ENCODE peak calls at places on chromosomes 12 and 14, in five cellular contexts. M is hypothalamus, D is AG10803, J is GOT3, Z is cardiac muscle cell. G is an unnamed sample.

GRCh38 chr14:90677484-90678045 is 138.7 kb downstream of the TTC7B start:
- DNase-seq in M (no peak), D (peak; percentile 44), J (no peak), Z (peak; percentile 80), G (peak; percentile 73)

GRCh38 chr14:61342486-61342885 is 21.1 kb downstream of the PRKCH start:
- DNase-seq in M (no peak), D (no peak), J (no peak), Z (no peak), G (no peak)

GRCh38 chr12:104307655-104308000 is 4.1 kb downstream of the EID3 start:
- DNase-seq in M (no peak), D (no peak), J (no peak), Z (no peak), G (no peak)

GRCh38 chr14:97177016-97177415 is 379.8 kb downstream of the VRK1 start:
- DNase-seq in M (no peak), D (peak; percentile 9), J (no peak), Z (no peak), G (no peak)

GRCh38 chr12:117091758-117092510 is 7.3 kb downstream of the TESC start:
- DNase-seq in M (no peak), D (no peak), J (no peak), Z (no peak), G (no peak)

GRCh38 chr12:41018010-41018409 is 170.1 kb upstream of the PDZRN4 start:
- DNase-seq in M (no peak), D (no peak), J (no peak), Z (no peak), G (no peak)

GRCh38 chr12:11814362-11814761 is 164.9 kb downstream of the ETV6 start:
- DNase-seq in M (no peak), D (peak; percentile 75), J (no peak), Z (peak; percentile 54), G (peak; percentile 84)

GRCh38 chr12:87136330-87136976 is 880.3 kb upstream of the MGAT4C start:
- DNase-seq in M (no peak), D (peak; percentile 26), J (no peak), Z (peak; percentile 68), G (peak; percentile 57)

GRCh38 chr14:64118892-64119291 is 175.3 kb downstream of the ESR2 start:
- DNase-seq in M (no peak), D (no peak), J (no peak), Z (no peak), G (no peak)

GRCh38 chr12:104748790-104749189 is 209.3 kb downstream of the SLC41A2 start:
- DNase-seq in M (no peak), D (peak; percentile 7), J (no peak), Z (peak; percentile 44), G (peak; percentile 71)

GRCh38 chr12:75699728-75700496 is 188.5 kb upstream of the KRR1 start:
- DNase-seq in M (no peak), D (no peak), J (no peak), Z (peak; percentile 87), G (peak; percentile 80)

GRCh38 chr14:50828738-50829471 is 2.1 kb downstream of the NIN start:
- DNase-seq in M (no peak), D (no peak), J (no peak), Z (no peak), G (no peak)

GRCh38 chr12:131699434-131699833 is 11.5 kb upstream of the SFSWAP start:
- DNase-seq in M (no peak), D (peak; percentile 29), J (no peak), Z (no peak), G (no peak)

GRCh38 chr12:49872781-49873181 is 29.9 kb upstream of the BCDIN3D start:
- DNase-seq in M (no peak), D (no peak), J (no peak), Z (peak; percentile 71), G (peak; percentile 49)

GRCh38 chr14:57420986-57421385 is 30.6 kb downstream of the NAA30 start:
- DNase-seq in M (no peak), D (peak; percentile 4), J (no peak), Z (no peak), G (peak; percentile 2)

GRCh38 chr12:107632246-107632645 is 53.4 kb upstream of the PWP1 start:
- DNase-seq in M (no peak), D (no peak), J (no peak), Z (no peak), G (no peak)

GRCh38 chr14:98385851-98386250 is 886.1 kb downstream of the BCL11B start:
- DNase-seq in M (no peak), D (no peak), J (no peak), Z (no peak), G (no peak)

GRCh38 chr12:118373628-118374027 is 921 bp upstream of the TAOK3 start:
- DNase-seq in M (no peak), D (no peak), J (no peak), Z (no peak), G (no peak)

GRCh38 chr12:39467432-39467870 is 24.5 kb upstream of the KIF21A start:
- DNase-seq in M (no peak), D (no peak), J (no peak), Z (peak; percentile 41), G (peak; percentile 13)

GRCh38 chr14:88503754-88504406 is 50.9 kb downstream of the PTPN21 start:
- DNase-seq in M (no peak), D (no peak), J (no peak), Z (no peak), G (no peak)

GRCh38 chr12:2291182-2291832 is 238.5 kb downstream of the CACNA1C start:
- DNase-seq in M (no peak), D (no peak), J (no peak), Z (peak; percentile 62), G (no peak)

GRCh38 chr14:58638231-58639205 is 756 bp downstream of the DACT1 start:
- DNase-seq in M (no peak), D (peak; percentile 36), J (no peak), Z (peak; percentile 56), G (peak; percentile 31)

GRCh38 chr12:128810182-128811127 is 13.3 kb downstream of the SLC15A4 start:
- DNase-seq in M (no peak), D (peak; percentile 51), J (no peak), Z (no peak), G (no peak)

GRCh38 chr12:110039085-110039807 is 9.1 kb downstream of the C12orf76 start:
- DNase-seq in M (no peak), D (peak; percentile 99), J (no peak), Z (peak; percentile 85), G (peak; percentile 94)

GRCh38 chr12:52183544-52183910 is 8.3 kb downstream of the KRT80 start:
- DNase-seq in M (no peak), D (no peak), J (no peak), Z (no peak), G (no peak)

GRCh38 chr12:50066402-50066801 is 9.0 kb downstream of the ASIC1 start:
- DNase-seq in M (no peak), D (peak; percentile 92), J (peak; percentile 11), Z (peak; percentile 86), G (peak; percentile 79)

GRCh38 chr14:22104971-22105641 is 431.5 kb upstream of the OR4E1 start:
- DNase-seq in M (no peak), D (no peak), J (no peak), Z (no peak), G (no peak)

GRCh38 chr12:129212221-129212630 is 358.9 kb downstream of the GLT1D1 start:
- DNase-seq in M (no peak), D (no peak), J (no peak), Z (no peak), G (peak; percentile 89)

GRCh38 chr12:78778339-78778738 is 86.2 kb upstream of the SYT1 start:
- DNase-seq in M (no peak), D (peak; percentile 54), J (no peak), Z (peak; percentile 23), G (no peak)